ENCODE peak calls at places on chromosomes 13 and 19, in ten cellular contexts. One of them, this sample, is unnamed.

GRCh38 chr13:99354371-99354951 is 47.3 kb upstream of the GPR183 start:
- DNase-seq in pancreas: no peak
- DNase-seq in right lobe of liver: no peak
- DNase-seq in OCI-LY7: no peak
- DNase-seq in fibroblast of lung: no peak
- DNase-seq in colonic mucosa: no peak
- DNase-seq in PC-3: peak; percentile 45
- DNase-seq in thoracic aorta: no peak
- DNase-seq in heart left ventricle: no peak
- DNase-seq in astrocyte: no peak
- DNase-seq in this sample: no peak

GRCh38 chr13:106917024-106917491 is 349.1 kb upstream of the ARGLU1 start:
- DNase-seq in heart left ventricle: peak; percentile 65
- DNase-seq in fibroblast of lung: no peak
- DNase-seq in OCI-LY7: no peak
- DNase-seq in PC-3: no peak
- DNase-seq in colonic mucosa: no peak
- DNase-seq in astrocyte: no peak
- DNase-seq in right lobe of liver: peak; percentile 24
- DNase-seq in pancreas: no peak
- DNase-seq in thoracic aorta: no peak
- DNase-seq in this sample: no peak

GRCh38 chr13:93147946-93148345 is 78.7 kb upstream of the GPC6 start:
- DNase-seq in fibroblast of lung: no peak
- DNase-seq in colonic mucosa: no peak
- DNase-seq in thoracic aorta: no peak
- DNase-seq in astrocyte: peak; percentile 79
- DNase-seq in PC-3: no peak
- DNase-seq in OCI-LY7: no peak
- DNase-seq in heart left ventricle: no peak
- DNase-seq in pancreas: no peak
- DNase-seq in right lobe of liver: no peak
- DNase-seq in this sample: no peak

GRCh38 chr19:19179548-19180441 is 9.7 kb upstream of the MEF2B start:
- DNase-seq in thoracic aorta: no peak
- DNase-seq in PC-3: no peak
- DNase-seq in heart left ventricle: no peak
- DNase-seq in pancreas: no peak
- DNase-seq in astrocyte: peak; percentile 8
- DNase-seq in OCI-LY7: no peak
- DNase-seq in colonic mucosa: no peak
- DNase-seq in right lobe of liver: no peak
- DNase-seq in fibroblast of lung: no peak
- DNase-seq in this sample: no peak

GRCh38 chr13:100790405-100790804 is 115.8 kb upstream of the TMTC4 start:
- DNase-seq in astrocyte: no peak
- DNase-seq in heart left ventricle: no peak
- DNase-seq in fibroblast of lung: no peak
- DNase-seq in thoracic aorta: no peak
- DNase-seq in OCI-LY7: no peak
- DNase-seq in PC-3: no peak
- DNase-seq in pancreas: no peak
- DNase-seq in colonic mucosa: no peak
- DNase-seq in right lobe of liver: no peak
- DNase-seq in this sample: no peak

GRCh38 chr13:83286737-83287136 is 595.5 kb downstream of the SLITRK1 start:
- DNase-seq in right lobe of liver: no peak
- DNase-seq in heart left ventricle: no peak
- DNase-seq in fibroblast of lung: peak; percentile 46
- DNase-seq in colonic mucosa: no peak
- DNase-seq in astrocyte: no peak
- DNase-seq in OCI-LY7: no peak
- DNase-seq in pancreas: no peak
- DNase-seq in PC-3: peak; percentile 48
- DNase-seq in thoracic aorta: no peak
- DNase-seq in this sample: peak; percentile 33

GRCh38 chr13:101916108-101916757 is 463.8 kb downstream of the ITGBL1 start:
- DNase-seq in fibroblast of lung: peak; percentile 19
- DNase-seq in thoracic aorta: no peak
- DNase-seq in heart left ventricle: peak; percentile 66
- DNase-seq in PC-3: no peak
- DNase-seq in astrocyte: no peak
- DNase-seq in right lobe of liver: peak; percentile 47
- DNase-seq in pancreas: peak; percentile 73
- DNase-seq in colonic mucosa: no peak
- DNase-seq in OCI-LY7: no peak
- DNase-seq in this sample: no peak

GRCh38 chr19:34269968-34270621 is 15.7 kb downstream of the GARRE1 start:
- DNase-seq in fibroblast of lung: peak; percentile 49
- DNase-seq in PC-3: peak; percentile 78
- DNase-seq in thoracic aorta: peak; percentile 16
- DNase-seq in heart left ventricle: no peak
- DNase-seq in colonic mucosa: peak; percentile 45
- DNase-seq in OCI-LY7: peak; percentile 89
- DNase-seq in astrocyte: peak; percentile 77
- DNase-seq in pancreas: no peak
- DNase-seq in right lobe of liver: peak; percentile 66
- DNase-seq in this sample: peak; percentile 66

GRCh38 chr13:98172570-98173405 is 4.3 kb downstream of the RNF113B start:
- DNase-seq in pancreas: no peak
- DNase-seq in colonic mucosa: no peak
- DNase-seq in fibroblast of lung: peak; percentile 49
- DNase-seq in heart left ventricle: no peak
- DNase-seq in OCI-LY7: no peak
- DNase-seq in thoracic aorta: no peak
- DNase-seq in right lobe of liver: no peak
- DNase-seq in astrocyte: peak; percentile 62
- DNase-seq in PC-3: peak; percentile 24
- DNase-seq in this sample: peak; percentile 45

GRCh38 chr19:30074741-30075460 is 132.9 kb downstream of the URI1 start:
- DNase-seq in fibroblast of lung: no peak
- DNase-seq in astrocyte: no peak
- DNase-seq in pancreas: peak; percentile 20
- DNase-seq in thoracic aorta: no peak
- DNase-seq in right lobe of liver: no peak
- DNase-seq in PC-3: no peak
- DNase-seq in OCI-LY7: no peak
- DNase-seq in heart left ventricle: peak; percentile 34
- DNase-seq in colonic mucosa: no peak
- DNase-seq in this sample: no peak

GRCh38 chr19:30071871-30072270 is 129.8 kb downstream of the URI1 start:
- DNase-seq in pancreas: peak; percentile 23
- DNase-seq in thoracic aorta: no peak
- DNase-seq in PC-3: no peak
- DNase-seq in right lobe of liver: no peak
- DNase-seq in OCI-LY7: no peak
- DNase-seq in colonic mucosa: no peak
- DNase-seq in fibroblast of lung: no peak
- DNase-seq in astrocyte: no peak
- DNase-seq in heart left ventricle: peak; percentile 18
- DNase-seq in this sample: no peak

GRCh38 chr19:30074096-30074495 is 132.1 kb downstream of the URI1 start:
- DNase-seq in thoracic aorta: no peak
- DNase-seq in heart left ventricle: peak; percentile 12
- DNase-seq in OCI-LY7: no peak
- DNase-seq in colonic mucosa: no peak
- DNase-seq in pancreas: peak; percentile 9
- DNase-seq in PC-3: no peak
- DNase-seq in astrocyte: no peak
- DNase-seq in fibroblast of lung: no peak
- DNase-seq in right lobe of liver: no peak
- DNase-seq in this sample: no peak

GRCh38 chr19:30070970-30071632 is 129.1 kb downstream of the URI1 start:
- DNase-seq in fibroblast of lung: no peak
- DNase-seq in thoracic aorta: no peak
- DNase-seq in astrocyte: no peak
- DNase-seq in PC-3: no peak
- DNase-seq in colonic mucosa: no peak
- DNase-seq in heart left ventricle: no peak
- DNase-seq in pancreas: peak; percentile 50
- DNase-seq in right lobe of liver: no peak
- DNase-seq in OCI-LY7: no peak
- DNase-seq in this sample: no peak

GRCh38 chr19:30073152-30074000 is 131.3 kb downstream of the URI1 start:
- DNase-seq in fibroblast of lung: no peak
- DNase-seq in thoracic aorta: no peak
- DNase-seq in astrocyte: no peak
- DNase-seq in PC-3: no peak
- DNase-seq in OCI-LY7: no peak
- DNase-seq in heart left ventricle: peak; percentile 19
- DNase-seq in right lobe of liver: no peak
- DNase-seq in pancreas: peak; percentile 20
- DNase-seq in colonic mucosa: no peak
- DNase-seq in this sample: no peak
- H3K4me1 ChIP-seq in fibroblast of lung: no peaks in the 10 kb centered on the region
- H3K4me1 ChIP-seq in thoracic aorta: no peaks in the 10 kb centered on the region
- H3K4me1 ChIP-seq in astrocyte: peaks cover 5% of the 10 kb centered on the region
- H3K4me1 ChIP-seq in PC-3: no peaks in the 10 kb centered on the region
- H3K4me1 ChIP-seq in OCI-LY7: no peaks in the 10 kb centered on the region
- H3K4me1 ChIP-seq in heart left ventricle: peaks cover 8% of the 10 kb centered on the region
- H3K4me1 ChIP-seq in right lobe of liver: no peaks in the 10 kb centered on the region
- H3K4me1 ChIP-seq in pancreas: no peaks in the 10 kb centered on the region
- H3K4me1 ChIP-seq in colonic mucosa: no peaks in the 10 kb centered on the region
- H3K4me1 ChIP-seq in this sample: no peaks in the 10 kb centered on the region

DNA sequence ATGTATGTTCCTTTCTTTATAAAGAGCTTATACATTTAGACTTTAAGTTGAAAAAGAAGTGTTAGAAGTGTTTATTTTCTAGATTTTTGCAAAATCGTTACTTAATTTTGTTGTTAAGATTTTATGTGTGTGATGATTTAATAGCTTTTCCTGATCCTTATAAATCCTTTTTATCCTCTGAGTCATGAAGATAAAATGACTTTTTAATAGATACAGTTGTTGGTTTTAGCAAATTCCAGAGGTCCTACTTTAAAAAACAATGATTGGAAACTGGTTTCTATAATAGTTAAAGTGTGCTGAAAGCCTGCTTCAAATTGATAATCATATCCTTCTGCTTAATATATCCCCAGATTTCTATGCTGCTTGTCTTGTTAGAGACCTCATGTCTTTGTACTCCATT is 39.0 kb downstream of the RNASEH2B start:
- DNase-seq in PC-3: peak; percentile 3
- DNase-seq in fibroblast of lung: no peak
- DNase-seq in OCI-LY7: no peak
- DNase-seq in heart left ventricle: no peak
- DNase-seq in astrocyte: peak; percentile 16
- DNase-seq in colonic mucosa: no peak
- DNase-seq in thoracic aorta: no peak
- DNase-seq in pancreas: no peak
- DNase-seq in right lobe of liver: no peak
- DNase-seq in this sample: peak; percentile 5
- H3K27ac ChIP-seq in PC-3: no peak overlapping the region
- H3K27ac ChIP-seq in fibroblast of lung: no peak overlapping the region
- H3K27ac ChIP-seq in OCI-LY7: no peak overlapping the region
- H3K27ac ChIP-seq in heart left ventricle: no peak overlapping the region
- H3K27ac ChIP-seq in astrocyte: no peak overlapping the region
- H3K27ac ChIP-seq in colonic mucosa: no peak overlapping the region
- H3K27ac ChIP-seq in thoracic aorta: no peak overlapping the region
- H3K27ac ChIP-seq in pancreas: no peak overlapping the region
- H3K27ac ChIP-seq in right lobe of liver: no peak overlapping the region
- H3K27ac ChIP-seq in this sample: no peak overlapping the region

DNA sequence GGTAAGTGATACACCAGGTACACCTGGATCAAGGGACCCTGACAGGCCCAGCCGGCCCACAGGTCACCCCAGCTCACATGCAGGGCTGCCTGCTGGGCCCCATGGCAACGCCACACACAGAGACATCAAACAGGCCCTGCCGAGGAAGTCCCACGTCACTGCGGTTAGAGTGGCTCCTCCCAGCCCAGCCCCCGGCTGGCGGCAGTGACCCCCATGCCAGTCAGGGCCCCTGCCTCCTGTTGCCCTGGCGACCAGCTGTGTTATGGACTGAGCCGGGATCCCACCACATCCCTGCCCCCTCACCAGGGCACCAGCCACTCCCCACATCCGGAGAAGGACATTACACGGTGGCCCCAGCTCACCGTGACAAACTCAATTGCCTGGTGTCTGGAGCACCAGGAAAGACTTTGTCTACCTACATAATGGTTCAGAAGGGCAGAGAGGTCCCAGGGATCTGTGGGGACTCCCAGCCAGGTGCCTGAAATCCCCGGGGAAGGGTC is 30.4 kb upstream of the NANOS3 start:
- DNase-seq in PC-3: peak; percentile 95
- DNase-seq in astrocyte: peak; percentile 91
- DNase-seq in thoracic aorta: peak; percentile 88
- DNase-seq in right lobe of liver: peak; percentile 79
- DNase-seq in pancreas: peak; percentile 89
- DNase-seq in fibroblast of lung: peak; percentile 89
- DNase-seq in OCI-LY7: peak; percentile 80
- DNase-seq in colonic mucosa: peak; percentile 83
- DNase-seq in heart left ventricle: peak; percentile 94
- DNase-seq in this sample: peak; percentile 93
- H3K4me1 ChIP-seq in PC-3: peaks cover 70% of the 10 kb centered on the region
- H3K4me1 ChIP-seq in astrocyte: peaks cover 56% of the 10 kb centered on the region
- H3K4me1 ChIP-seq in thoracic aorta: peaks cover 40% of the 10 kb centered on the region
- H3K4me1 ChIP-seq in right lobe of liver: no peaks in the 10 kb centered on the region
- H3K4me1 ChIP-seq in pancreas: peaks cover 24% of the 10 kb centered on the region
- H3K4me1 ChIP-seq in fibroblast of lung: peaks cover 35% of the 10 kb centered on the region
- H3K4me1 ChIP-seq in OCI-LY7: peaks cover 43% of the 10 kb centered on the region
- H3K4me1 ChIP-seq in colonic mucosa: peaks cover 27% of the 10 kb centered on the region
- H3K4me1 ChIP-seq in heart left ventricle: peaks cover 84% of the 10 kb centered on the region
- H3K4me1 ChIP-seq in this sample: peaks cover 37% of the 10 kb centered on the region

GRCh38 chr13:29683041-29683440 is 87.6 kb upstream of the SLC7A1 start:
- DNase-seq in PC-3: no peak
- DNase-seq in OCI-LY7: no peak
- DNase-seq in fibroblast of lung: no peak
- DNase-seq in colonic mucosa: no peak
- DNase-seq in thoracic aorta: no peak
- DNase-seq in right lobe of liver: no peak
- DNase-seq in heart left ventricle: no peak
- DNase-seq in pancreas: no peak
- DNase-seq in astrocyte: no peak
- DNase-seq in this sample: no peak
- H3K27ac ChIP-seq in PC-3: no peak overlapping the region
- H3K27ac ChIP-seq in OCI-LY7: no peak overlapping the region
- H3K27ac ChIP-seq in fibroblast of lung: no peak overlapping the region
- H3K27ac ChIP-seq in colonic mucosa: no peak overlapping the region
- H3K27ac ChIP-seq in thoracic aorta: no peak overlapping the region
- H3K27ac ChIP-seq in right lobe of liver: no peak overlapping the region
- H3K27ac ChIP-seq in heart left ventricle: no peak overlapping the region
- H3K27ac ChIP-seq in pancreas: no peak overlapping the region
- H3K27ac ChIP-seq in astrocyte: no peak overlapping the region
- H3K27ac ChIP-seq in this sample: no peak overlapping the region

DNA sequence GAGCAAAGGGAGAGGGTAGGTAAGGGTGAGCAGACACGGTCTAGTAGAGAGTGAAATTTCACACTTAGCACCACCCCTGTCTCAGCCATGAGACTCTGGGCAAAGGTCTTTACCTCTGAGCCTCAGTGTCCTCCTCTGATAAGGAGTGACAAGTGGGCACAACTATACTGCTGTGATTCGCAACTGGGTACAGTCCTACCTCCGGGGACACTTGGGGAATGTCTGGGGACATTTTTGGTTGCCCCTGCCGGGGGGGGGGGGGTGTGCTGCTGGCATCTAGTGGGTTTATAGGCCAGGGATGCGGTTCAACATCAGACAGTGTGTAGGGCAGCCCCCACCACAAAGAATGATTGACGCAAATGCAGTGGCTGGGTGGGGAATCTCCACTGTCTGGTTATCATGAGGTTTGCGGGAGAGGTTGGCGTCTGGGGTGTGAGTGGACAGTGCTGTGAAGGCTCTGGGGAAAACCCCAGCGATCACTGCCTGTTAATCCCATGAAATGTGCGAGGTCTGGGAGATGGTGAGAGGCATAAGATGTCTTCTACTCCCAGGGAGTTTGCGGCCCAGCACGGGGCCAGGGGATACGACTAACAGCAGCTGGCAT is 4.3 kb downstream of the NACC1 start:
- DNase-seq in pancreas: no peak
- DNase-seq in right lobe of liver: no peak
- DNase-seq in astrocyte: no peak
- DNase-seq in heart left ventricle: no peak
- DNase-seq in thoracic aorta: no peak
- DNase-seq in fibroblast of lung: no peak
- DNase-seq in PC-3: no peak
- DNase-seq in OCI-LY7: no peak
- DNase-seq in colonic mucosa: no peak
- DNase-seq in this sample: no peak
- H3K4me1 ChIP-seq in pancreas: peaks cover 4% of the 10 kb centered on the region
- H3K4me1 ChIP-seq in right lobe of liver: no peaks in the 10 kb centered on the region
- H3K4me1 ChIP-seq in astrocyte: peaks cover 43% of the 10 kb centered on the region
- H3K4me1 ChIP-seq in heart left ventricle: peaks cover 23% of the 10 kb centered on the region
- H3K4me1 ChIP-seq in thoracic aorta: peaks cover 7% of the 10 kb centered on the region
- H3K4me1 ChIP-seq in fibroblast of lung: peaks cover 14% of the 10 kb centered on the region
- H3K4me1 ChIP-seq in PC-3: peaks cover 26% of the 10 kb centered on the region
- H3K4me1 ChIP-seq in OCI-LY7: peaks cover 21% of the 10 kb centered on the region
- H3K4me1 ChIP-seq in colonic mucosa: peaks cover 7% of the 10 kb centered on the region
- H3K4me1 ChIP-seq in this sample: peaks cover 22% of the 10 kb centered on the region

This sample was measured in IMR-90.